ENCODE peak calls at places on chromosomes 11 and 22, in five cellular contexts. H is stimulated activated CD8-positive, alpha-beta memory T cell treated with anti-CD3 and anti-CD28 coated beads, Interleukin-15, amount 100 ng/mL, for 4 hours; L is stimulated activated CD4-positive, alpha-beta T cell treated with anti-CD3 and anti-CD28 coated beads, Interleukin-4, amount 100 ng/mL, for 24 hours; S is activated CD4-positive, alpha-beta T cell treated with anti-CD3 and anti-CD28 coated beads, Interleukin-2, amount 10 ng/mL, durations not matched to agents 7 days and 5 days; P is activated T-helper 1 cell treated with anti-CD3 and anti-CD28 coated beads, Interleukin-12 subunit alpha, Interleukin-12 subunit beta, Interleukin-2, Interleukin-4 antibody, amounts not matched to agents 30 ng/mL and 10 ng/mL and 1 ng/mL, durations not matched to agents 14 hours and 24 hours and 36 hours. Q is an unnamed sample.

GRCh38 chr22:27670701-27671412 is 130.7 kb downstream of the MN1 start:
- DNase-seq in S (no peak), P (no peak), L (no peak), H (no peak), Q (no peak)

GRCh38 chr22:48651036-48651890 is 1176.4 kb downstream of the BRD1 start:
- DNase-seq in H (no peak), S (no peak), L (no peak), P (no peak), Q (no peak)

GRCh38 chr11:85137597-85137996 is 489.5 kb downstream of the DLG2 start:
- DNase-seq in H (no peak), L (no peak), S (no peak), P (no peak), Q (no peak)

GRCh38 chr11:45082744-45083543 is 63.5 kb upstream of the PRDM11 start:
- DNase-seq in H (no peak), S (no peak), P (no peak), L (no peak), Q (no peak)

GRCh38 chr22:16601437-16602223 is 9.0 kb upstream of the CCT8L2 start:
- DNase-seq in P (no peak), L (no peak), H (no peak), S (no peak), Q (no peak)

GRCh38 chr11:19018901-19019300 is 41.6 kb downstream of the MRGPRX2 start:
- DNase-seq in P (no peak), H (no peak), L (no peak), S (no peak), Q (no peak)

GRCh38 chr11:124882339-124883071 is 15.2 kb downstream of the ROBO4 start:
- DNase-seq in H (no peak), L (no peak), P (no peak), S (no peak), Q (no peak)

GRCh38 chr11:94017446-94017845 is 3.7 kb upstream of the HEPHL1 start:
- DNase-seq in L (no peak), S (no peak), P (no peak), H (no peak), Q (no peak)

GRCh38 chr11:128929991-128930390 is 12.7 kb downstream of the TP53AIP1 start:
- DNase-seq in L (no peak), H (no peak), S (no peak), P (no peak), Q (no peak)

GRCh38 chr11:7571640-7572000 is 57.8 kb downstream of the PPFIBP2 start:
- DNase-seq in H (no peak), P (no peak), L (no peak), S (no peak), Q (no peak)

GRCh38 chr11:118929496-118930151 is 3.9 kb upstream of the BCL9L start:
- DNase-seq in L (peak; percentile 80), H (peak; percentile 57), P (peak; percentile 72), S (peak; percentile 90), Q (peak; percentile 94)

GRCh38 chr11:85717360-85717927 is 31.4 kb upstream of the CCDC89 start:
- DNase-seq in H (no peak), S (no peak), L (no peak), P (no peak), Q (no peak)

GRCh38 chr11:37747121-37747520 is 1149.1 kb upstream of the RAG2 start:
- DNase-seq in H (no peak), P (no peak), S (no peak), L (no peak), Q (no peak)

GRCh38 chr11:9089061-9089460 is 2.3 kb downstream of the SCUBE2 start:
- DNase-seq in L (no peak), P (no peak), H (no peak), S (no peak), Q (no peak)